ENCODE peak calls at places on chromosomes 7 and 10, in five cellular contexts. One of them, this sample, is unnamed.

GRCh38 chr10:97207131-97207530 is 21.4 kb upstream of the SLIT1 start:
- DNase-seq in H4: no peak
- DNase-seq in brain microvascular endothelial cell: no peak
- DNase-seq in epithelial cell of esophagus: no peak
- DNase-seq in cardiac septum: no peak
- DNase-seq in this sample: no peak

GRCh38 chr10:77104459-77104980 is 533.1 kb downstream of the KCNMA1 start:
- DNase-seq in brain microvascular endothelial cell: peak; percentile 91
- DNase-seq in cardiac septum: no peak
- DNase-seq in epithelial cell of esophagus: peak; percentile 34
- DNase-seq in H4: no peak
- DNase-seq in this sample: no peak

GRCh38 chr7:95585426-95585789 is 10.9 kb downstream of the PDK4 start:
- DNase-seq in H4: no peak
- DNase-seq in brain microvascular endothelial cell: no peak
- DNase-seq in cardiac septum: no peak
- DNase-seq in epithelial cell of esophagus: no peak
- DNase-seq in this sample: no peak

GRCh38 chr10:58734116-58734515 is 221.4 kb downstream of the BICC1 start:
- DNase-seq in cardiac septum: no peak
- DNase-seq in brain microvascular endothelial cell: no peak
- DNase-seq in epithelial cell of esophagus: no peak
- DNase-seq in H4: no peak
- DNase-seq in this sample: no peak

GRCh38 chr10:93541402-93542357 is 24.8 kb upstream of the FFAR4 start:
- DNase-seq in epithelial cell of esophagus: peak; percentile 53
- DNase-seq in brain microvascular endothelial cell: peak; percentile 27
- DNase-seq in H4: no peak
- DNase-seq in cardiac septum: no peak
- DNase-seq in this sample: no peak

GRCh38 chr10:52019656-52020055 is 294.4 kb upstream of the DKK1 start:
- DNase-seq in cardiac septum: no peak
- DNase-seq in epithelial cell of esophagus: no peak
- DNase-seq in brain microvascular endothelial cell: no peak
- DNase-seq in H4: no peak
- DNase-seq in this sample: no peak

GRCh38 chr7:129550673-129551360 is 48.5 kb downstream of the SMKR1 start:
- DNase-seq in brain microvascular endothelial cell: no peak
- DNase-seq in H4: peak; percentile 85
- DNase-seq in epithelial cell of esophagus: no peak
- DNase-seq in cardiac septum: no peak
- DNase-seq in this sample: no peak

GRCh38 chr10:48684792-48685651 is at the start of gene WDFY4:
- DNase-seq in H4: no peak
- DNase-seq in brain microvascular endothelial cell: no peak
- DNase-seq in epithelial cell of esophagus: no peak
- DNase-seq in cardiac septum: no peak
- DNase-seq in this sample: no peak

GRCh38 chr7:26686448-26686981 is 177.9 kb downstream of the SKAP2 start:
- DNase-seq in epithelial cell of esophagus: peak; percentile 37
- DNase-seq in brain microvascular endothelial cell: no peak
- DNase-seq in H4: peak; percentile 88
- DNase-seq in cardiac septum: no peak
- DNase-seq in this sample: no peak

GRCh38 chr10:122911889-122912484 is 1.6 kb downstream of the FAM24A start:
- DNase-seq in cardiac septum: no peak
- DNase-seq in epithelial cell of esophagus: peak; percentile 73
- DNase-seq in brain microvascular endothelial cell: peak; percentile 44
- DNase-seq in H4: peak; percentile 19
- DNase-seq in this sample: no peak

GRCh38 chr10:79932841-79933379 is 16.0 kb downstream of the SFTPD start:
- DNase-seq in cardiac septum: no peak
- DNase-seq in brain microvascular endothelial cell: no peak
- DNase-seq in H4: no peak
- DNase-seq in epithelial cell of esophagus: no peak
- DNase-seq in this sample: no peak

GRCh38 chr7:25752967-25753791 is 398.8 kb upstream of the NFE2L3 start:
- DNase-seq in brain microvascular endothelial cell: peak; percentile 14
- DNase-seq in cardiac septum: no peak
- DNase-seq in epithelial cell of esophagus: peak; percentile 83
- DNase-seq in H4: no peak
- DNase-seq in this sample: no peak

GRCh38 chr7:152402384-152403250 is 33.2 kb downstream of the KMT2C start:
- DNase-seq in H4: no peak
- DNase-seq in brain microvascular endothelial cell: no peak
- DNase-seq in epithelial cell of esophagus: no peak
- DNase-seq in cardiac septum: no peak
- DNase-seq in this sample: no peak

GRCh38 chr10:77586719-77587423 is 50.7 kb downstream of the KCNMA1 start:
- DNase-seq in epithelial cell of esophagus: peak; percentile 92
- DNase-seq in H4: peak; percentile 97
- DNase-seq in brain microvascular endothelial cell: peak; percentile 91
- DNase-seq in cardiac septum: no peak
- DNase-seq in this sample: no peak

This sample was measured in hippocampal formation.